ENCODE peak calls at places on chromosome 3, in five cellular contexts. One of them, this sample, is unnamed.

GRCh38 chr3:111690242-111690641 is 95.1 kb upstream of the ZBED2 start:
- DNase-seq in stimulated activated CD4-positive, alpha-beta T cell treated with anti-CD3 and anti-CD28 coated beads, TNF-alpha, amount 100 ng/mL, for 1 hour: no peak
- DNase-seq in SHP77: no peak
- DNase-seq in foreskin fibroblast: peak; percentile 37
- DNase-seq in retina: no peak
- DNase-seq in this sample: no peak

GRCh38 chr3:166257715-166258114 is 420.5 kb upstream of the BCHE start:
- DNase-seq in foreskin fibroblast: no peak
- DNase-seq in stimulated activated CD4-positive, alpha-beta T cell treated with anti-CD3 and anti-CD28 coated beads, TNF-alpha, amount 100 ng/mL, for 1 hour: no peak
- DNase-seq in SHP77: no peak
- DNase-seq in retina: no peak
- DNase-seq in this sample: no peak

GRCh38 chr3:87228316-87228715 is 1.2 kb downstream of the CHMP2B start:
- DNase-seq in SHP77: no peak
- DNase-seq in retina: no peak
- DNase-seq in foreskin fibroblast: no peak
- DNase-seq in stimulated activated CD4-positive, alpha-beta T cell treated with anti-CD3 and anti-CD28 coated beads, TNF-alpha, amount 100 ng/mL, for 1 hour: no peak
- DNase-seq in this sample: no peak

GRCh38 chr3:13052191-13052590 is 21.0 kb downstream of the IQSEC1 start:
- DNase-seq in stimulated activated CD4-positive, alpha-beta T cell treated with anti-CD3 and anti-CD28 coated beads, TNF-alpha, amount 100 ng/mL, for 1 hour: no peak
- DNase-seq in foreskin fibroblast: no peak
- DNase-seq in SHP77: no peak
- DNase-seq in retina: no peak
- DNase-seq in this sample: no peak

GRCh38 chr3:123660276-123660675 is 75.4 kb upstream of the HACD2 start:
- DNase-seq in stimulated activated CD4-positive, alpha-beta T cell treated with anti-CD3 and anti-CD28 coated beads, TNF-alpha, amount 100 ng/mL, for 1 hour: no peak
- DNase-seq in SHP77: no peak
- DNase-seq in retina: no peak
- DNase-seq in foreskin fibroblast: no peak
- DNase-seq in this sample: no peak

GRCh38 chr3:43691120-43692002 is 623 bp downstream of the ABHD5 start:
- DNase-seq in SHP77: peak; percentile 50
- DNase-seq in stimulated activated CD4-positive, alpha-beta T cell treated with anti-CD3 and anti-CD28 coated beads, TNF-alpha, amount 100 ng/mL, for 1 hour: no peak
- DNase-seq in foreskin fibroblast: no peak
- DNase-seq in retina: no peak
- DNase-seq in this sample: no peak

GRCh38 chr3:31014317-31015040 is 120.0 kb upstream of the GADL1 start:
- DNase-seq in SHP77: no peak
- DNase-seq in foreskin fibroblast: peak; percentile 54
- DNase-seq in stimulated activated CD4-positive, alpha-beta T cell treated with anti-CD3 and anti-CD28 coated beads, TNF-alpha, amount 100 ng/mL, for 1 hour: no peak
- DNase-seq in retina: no peak
- DNase-seq in this sample: no peak

GRCh38 chr3:151918253-151919029 is 45.0 kb downstream of the SUCNR1 start:
- DNase-seq in SHP77: peak; percentile 30
- DNase-seq in stimulated activated CD4-positive, alpha-beta T cell treated with anti-CD3 and anti-CD28 coated beads, TNF-alpha, amount 100 ng/mL, for 1 hour: no peak
- DNase-seq in retina: peak; percentile 11
- DNase-seq in foreskin fibroblast: peak; percentile 46
- DNase-seq in this sample: no peak

GRCh38 chr3:52231502-52232278 is 6.2 kb upstream of the TLR9 start:
- DNase-seq in retina: peak; percentile 60
- DNase-seq in stimulated activated CD4-positive, alpha-beta T cell treated with anti-CD3 and anti-CD28 coated beads, TNF-alpha, amount 100 ng/mL, for 1 hour: peak; percentile 74
- DNase-seq in SHP77: peak; percentile 64
- DNase-seq in foreskin fibroblast: no peak
- DNase-seq in this sample: peak; percentile 27

GRCh38 chr3:129653019-129653418 is 46.5 kb upstream of the PLXND1 start:
- DNase-seq in SHP77: no peak
- DNase-seq in stimulated activated CD4-positive, alpha-beta T cell treated with anti-CD3 and anti-CD28 coated beads, TNF-alpha, amount 100 ng/mL, for 1 hour: no peak
- DNase-seq in retina: no peak
- DNase-seq in foreskin fibroblast: no peak
- DNase-seq in this sample: no peak

GRCh38 chr3:77780621-77781020 is 740.7 kb downstream of the ROBO2 start:
- DNase-seq in SHP77: peak; percentile 1
- DNase-seq in retina: no peak
- DNase-seq in stimulated activated CD4-positive, alpha-beta T cell treated with anti-CD3 and anti-CD28 coated beads, TNF-alpha, amount 100 ng/mL, for 1 hour: no peak
- DNase-seq in foreskin fibroblast: no peak
- DNase-seq in this sample: no peak

GRCh38 chr3:48137425-48137999 is 50.7 kb downstream of the CDC25A start:
- DNase-seq in stimulated activated CD4-positive, alpha-beta T cell treated with anti-CD3 and anti-CD28 coated beads, TNF-alpha, amount 100 ng/mL, for 1 hour: no peak
- DNase-seq in retina: no peak
- DNase-seq in foreskin fibroblast: no peak
- DNase-seq in SHP77: no peak
- DNase-seq in this sample: no peak

GRCh38 chr3:127848131-127849129 is 26.1 kb upstream of the MGLL start:
- DNase-seq in retina: peak; percentile 35
- DNase-seq in stimulated activated CD4-positive, alpha-beta T cell treated with anti-CD3 and anti-CD28 coated beads, TNF-alpha, amount 100 ng/mL, for 1 hour: no peak
- DNase-seq in foreskin fibroblast: peak; percentile 20
- DNase-seq in SHP77: no peak
- DNase-seq in this sample: no peak

GRCh38 chr3:77147836-77148578 is 108.1 kb downstream of the ROBO2 start:
- DNase-seq in stimulated activated CD4-positive, alpha-beta T cell treated with anti-CD3 and anti-CD28 coated beads, TNF-alpha, amount 100 ng/mL, for 1 hour: no peak
- DNase-seq in foreskin fibroblast: peak; percentile 20
- DNase-seq in retina: no peak
- DNase-seq in SHP77: no peak
- DNase-seq in this sample: no peak

GRCh38 chr3:188298585-188298984 is 144.6 kb downstream of the LPP start:
- DNase-seq in foreskin fibroblast: no peak
- DNase-seq in retina: no peak
- DNase-seq in SHP77: no peak
- DNase-seq in stimulated activated CD4-positive, alpha-beta T cell treated with anti-CD3 and anti-CD28 coated beads, TNF-alpha, amount 100 ng/mL, for 1 hour: no peak
- DNase-seq in this sample: no peak

GRCh38 chr3:159128628-159129027 is 326.8 kb downstream of the MFSD1 start:
- DNase-seq in stimulated activated CD4-positive, alpha-beta T cell treated with anti-CD3 and anti-CD28 coated beads, TNF-alpha, amount 100 ng/mL, for 1 hour: no peak
- DNase-seq in retina: no peak
- DNase-seq in foreskin fibroblast: peak; percentile 63
- DNase-seq in SHP77: no peak
- DNase-seq in this sample: no peak

GRCh38 chr3:71090207-71090606 is 493.3 kb downstream of the FOXP1 start:
- DNase-seq in SHP77: no peak
- DNase-seq in stimulated activated CD4-positive, alpha-beta T cell treated with anti-CD3 and anti-CD28 coated beads, TNF-alpha, amount 100 ng/mL, for 1 hour: no peak
- DNase-seq in foreskin fibroblast: no peak
- DNase-seq in retina: no peak
- DNase-seq in this sample: no peak

GRCh38 chr3:173465112-173465511 is 67.6 kb downstream of the NLGN1 start:
- DNase-seq in foreskin fibroblast: peak; percentile 8
- DNase-seq in SHP77: no peak
- DNase-seq in stimulated activated CD4-positive, alpha-beta T cell treated with anti-CD3 and anti-CD28 coated beads, TNF-alpha, amount 100 ng/mL, for 1 hour: no peak
- DNase-seq in retina: no peak
- DNase-seq in this sample: no peak

GRCh38 chr3:50295553-50296166 is 3.4 kb upstream of the IFRD2 start:
- DNase-seq in SHP77: no peak
- DNase-seq in foreskin fibroblast: no peak
- DNase-seq in stimulated activated CD4-positive, alpha-beta T cell treated with anti-CD3 and anti-CD28 coated beads, TNF-alpha, amount 100 ng/mL, for 1 hour: no peak
- DNase-seq in retina: no peak
- DNase-seq in this sample: no peak

GRCh38 chr3:188554404-188554803 is 400.4 kb downstream of the LPP start:
- DNase-seq in retina: no peak
- DNase-seq in SHP77: no peak
- DNase-seq in foreskin fibroblast: peak; percentile 54
- DNase-seq in stimulated activated CD4-positive, alpha-beta T cell treated with anti-CD3 and anti-CD28 coated beads, TNF-alpha, amount 100 ng/mL, for 1 hour: no peak
- DNase-seq in this sample: no peak

GRCh38 chr3:65734382-65734781 is 304.3 kb downstream of the MAGI1 start:
- DNase-seq in retina: no peak
- DNase-seq in foreskin fibroblast: no peak
- DNase-seq in stimulated activated CD4-positive, alpha-beta T cell treated with anti-CD3 and anti-CD28 coated beads, TNF-alpha, amount 100 ng/mL, for 1 hour: no peak
- DNase-seq in SHP77: no peak
- DNase-seq in this sample: no peak

GRCh38 chr3:15815696-15816095 is 17.9 kb upstream of the ANKRD28 start:
- DNase-seq in SHP77: peak; percentile 9
- DNase-seq in stimulated activated CD4-positive, alpha-beta T cell treated with anti-CD3 and anti-CD28 coated beads, TNF-alpha, amount 100 ng/mL, for 1 hour: no peak
- DNase-seq in retina: no peak
- DNase-seq in foreskin fibroblast: peak; percentile 51
- DNase-seq in this sample: no peak

This sample was measured in NCI-H2171.